ENCODE peak calls at places on chromosomes 2 and 18, in nine cellular contexts. G is IMR-90, Q is body of pancreas, L is A549, F is heart left ventricle, Z is GM12878, I is gastrocnemius medialis, K is HepG2, O is HCT116. W is an unnamed sample.

GRCh38 chr18:74116628-74117554 is 30.7 kb downstream of the FBXO15 start:
- ATAC-seq in G (peak; percentile 63), Q (peak; percentile 58), L (peak; percentile 54), F (peak; percentile 29), Z (peak; percentile 57), I (no peak), K (peak; percentile 82), O (peak; percentile 75), W (no peak)

GRCh38 chr18:23353459-23353858 is 99.6 kb upstream of the RIOK3 start:
- ATAC-seq in G (no peak), Q (no peak), L (no peak), F (no peak), Z (peak; percentile 76), I (no peak), K (no peak), O (no peak), W (no peak)

GRCh38 chr2:210170442-210171303 is 536 bp downstream of the KANSL1L start:
- ATAC-seq in G (peak; percentile 70), Q (peak; percentile 78), L (peak; percentile 86), F (peak; percentile 87), Z (peak; percentile 86), I (peak; percentile 88), K (peak; percentile 79), O (peak; percentile 77), W (peak; percentile 88)

GRCh38 chr18:66734451-66734850 is 130.6 kb upstream of the CDH19 start:
- ATAC-seq in G (no peak), Q (no peak), L (no peak), F (no peak), Z (no peak), I (no peak), K (no peak), O (no peak), W (no peak)

GRCh38 chr18:13264091-13264777 is 45.7 kb downstream of the LDLRAD4 start:
- ATAC-seq in G (no peak), Q (no peak), L (no peak), F (peak; percentile 84), Z (no peak), I (no peak), K (no peak), O (no peak), W (peak; percentile 75)

GRCh38 chr18:25275414-25276001 is 76.5 kb downstream of the ZNF521 start:
- ATAC-seq in G (no peak), Q (no peak), L (no peak), F (peak; percentile 84), Z (no peak), I (no peak), K (no peak), O (no peak), W (no peak)

GRCh38 chr2:101998556-101999121 is 6.9 kb downstream of the IL1R2 start:
- ATAC-seq in G (no peak), Q (peak; percentile 46), L (peak; percentile 78), F (no peak), Z (peak; percentile 71), I (no peak), K (peak; percentile 84), O (peak; percentile 71), W (no peak)

GRCh38 chr2:18432999-18433398 is 127.5 kb downstream of the RDH14 start:
- ATAC-seq in G (peak; percentile 48), Q (no peak), L (no peak), F (no peak), Z (no peak), I (no peak), K (no peak), O (no peak), W (peak; percentile 87)

GRCh38 chr18:12515550-12515949 is 107.8 kb downstream of the PRELID3A start:
- ATAC-seq in G (no peak), Q (no peak), L (no peak), F (peak; percentile 63), Z (no peak), I (no peak), K (no peak), O (no peak), W (no peak)

DNA sequence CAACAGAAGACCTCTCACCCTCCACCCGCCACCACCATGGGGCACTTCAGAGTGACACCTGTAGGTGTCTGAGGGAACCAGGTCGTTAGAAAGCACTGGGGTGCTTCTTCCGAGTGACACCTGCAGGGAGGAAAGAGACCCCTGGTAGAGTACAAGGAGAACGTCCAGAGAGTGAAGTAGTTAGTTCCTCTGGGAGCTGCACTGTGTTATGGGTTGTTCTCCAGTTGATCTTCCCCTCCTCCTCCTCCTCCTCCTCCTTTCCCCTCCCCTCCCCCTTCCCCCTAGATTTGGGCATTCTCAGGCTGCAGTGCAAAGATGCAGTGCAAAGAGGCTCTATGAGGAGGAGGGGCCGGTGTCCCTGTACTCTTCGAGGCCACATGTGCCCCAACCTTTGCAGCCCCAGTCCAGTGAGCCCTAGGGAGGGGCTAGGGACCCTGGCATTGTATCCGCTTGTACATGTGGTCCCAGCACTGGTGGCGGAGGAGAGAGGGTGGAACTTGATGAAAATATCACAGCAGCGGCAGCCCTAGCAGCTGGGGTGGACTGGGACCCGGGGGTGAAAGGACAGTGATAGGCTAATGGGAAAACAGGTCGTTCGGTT is 850 bp downstream of the DNAJB2 start:
- ATAC-seq in G (no peak), Q (no peak), L (no peak), F (no peak), Z (no peak), I (no peak), K (peak; percentile 8), O (no peak), W (no peak)
- TF ChIP-seq POLR2A in G (no peak), Q (no peak), L (no peak), F (no peak), Z (no peak), I (no peak), K (no peak), O (no peak), W (no peak)

DNA sequence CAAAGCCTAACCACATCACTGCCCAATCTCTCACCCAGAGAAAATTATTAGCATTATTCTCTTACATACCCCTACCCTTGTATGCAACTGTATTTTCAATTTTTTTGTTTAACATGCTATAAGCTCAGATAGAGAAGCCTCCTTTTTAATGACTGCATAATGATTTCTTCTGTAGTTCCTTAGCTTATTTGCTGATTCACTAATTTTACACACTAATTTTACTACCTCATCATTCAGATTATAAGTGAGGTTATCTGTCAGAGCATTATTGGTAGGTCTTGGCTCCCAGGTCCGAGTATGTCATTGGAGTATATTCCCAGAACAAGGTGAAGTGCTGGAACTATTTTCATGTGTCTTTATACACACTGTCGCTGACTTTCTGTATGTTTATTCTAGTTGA is 45.4 kb downstream of the RHBDD1 start:
- ATAC-seq in G (no peak), Q (no peak), L (no peak), F (no peak), Z (no peak), I (no peak), K (no peak), O (no peak), W (no peak)
- H3K9me3 ChIP-seq in G (no peaks in the 10 kb centered on the region), Q (no peaks in the 10 kb centered on the region), L (no peaks in the 10 kb centered on the region), F (no peaks in the 10 kb centered on the region), Z (peaks cover 4% of the 10 kb centered on the region), I (no peaks in the 10 kb centered on the region), K (no peaks in the 10 kb centered on the region), O (no peaks in the 10 kb centered on the region), W (no peaks in the 10 kb centered on the region)

GRCh38 chr2:70087703-70088507 is 628 bp downstream of the PCBP1 start:
- ATAC-seq in G (peak; percentile 12), Q (peak; percentile 15), L (peak; percentile 63), F (peak; percentile 40), Z (peak; percentile 0), I (peak; percentile 15), K (peak; percentile 64), O (peak; percentile 19), W (no peak)
- TF ChIP-seq POLR2A in G (peak; percentile 21), Q (peak; percentile 71), L (peak; percentile 11), F (peak; percentile 9), Z (peak; percentile 85), I (peak; percentile 24), K (peak; percentile 85), O (peak; percentile 32), W (peak; percentile 20)

DNA sequence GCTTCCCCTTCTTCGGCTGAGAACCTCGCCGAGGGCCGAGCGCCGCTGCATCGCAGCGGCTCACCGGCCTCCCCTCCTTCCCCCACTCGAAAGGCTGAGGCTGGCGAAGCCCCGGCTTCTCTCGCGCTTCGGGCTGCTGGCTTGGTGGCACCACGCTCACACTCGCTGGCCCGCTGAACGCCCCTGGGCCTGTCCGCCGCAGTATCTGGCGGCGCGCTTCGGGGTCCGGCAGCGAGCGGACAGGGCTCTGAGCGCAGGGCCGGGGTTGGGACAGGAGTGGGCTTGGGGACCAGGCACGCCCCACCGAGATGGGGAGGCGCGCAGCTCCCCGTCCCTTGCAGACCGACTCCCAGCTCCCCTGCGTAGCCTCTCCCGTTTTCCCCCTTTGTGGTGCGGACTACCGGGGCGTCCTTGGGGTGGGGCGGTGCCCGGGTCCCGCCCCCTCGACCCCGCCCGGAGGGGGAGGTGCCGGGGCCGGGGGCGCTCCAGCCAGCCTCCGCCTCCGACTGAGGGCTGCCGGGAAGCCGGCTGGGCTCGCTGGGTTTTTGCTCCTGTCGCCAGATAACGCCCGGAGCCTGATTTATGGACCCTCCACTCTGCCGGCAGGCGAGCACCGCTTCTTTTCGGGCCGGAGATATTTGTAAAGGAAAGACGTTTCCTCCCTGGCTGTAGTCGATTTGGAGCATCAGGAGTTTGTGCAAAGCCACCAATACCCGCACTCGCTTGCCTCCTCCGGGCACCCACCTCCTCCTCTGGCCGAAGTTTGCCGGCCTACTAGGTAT is 3.8 kb downstream of the GBX2 start:
- ATAC-seq in G (peak; percentile 7), Q (peak; percentile 18), L (no peak), F (no peak), Z (no peak), I (no peak), K (no peak), O (peak; percentile 33), W (no peak)
- H3K9me3 ChIP-seq in G (peaks cover 11% of the 10 kb centered on the region), Q (no peaks in the 10 kb centered on the region), L (no peaks in the 10 kb centered on the region), F (no peaks in the 10 kb centered on the region), Z (peaks cover 2% of the 10 kb centered on the region), I (no peaks in the 10 kb centered on the region), K (no peaks in the 10 kb centered on the region), O (no peaks in the 10 kb centered on the region), W (no peaks in the 10 kb centered on the region)

DNA sequence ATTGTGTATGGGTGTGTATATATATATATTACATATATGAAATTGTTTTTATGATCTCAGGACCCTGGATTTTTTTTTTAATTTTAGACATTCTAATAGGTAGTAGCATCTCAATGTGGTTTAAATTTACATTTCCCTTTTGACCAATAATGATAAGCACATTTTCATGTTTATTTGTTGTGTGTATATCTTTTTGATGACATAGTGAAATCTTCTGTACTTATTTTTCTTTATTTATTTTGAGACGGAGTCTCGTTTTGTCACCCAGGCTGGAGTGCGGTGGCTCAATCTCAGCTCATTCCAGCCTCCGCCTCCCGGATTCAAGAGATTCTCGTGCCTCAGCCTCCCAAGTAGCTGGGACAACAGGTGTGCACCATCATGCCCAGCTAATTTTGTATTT is 35.1 kb upstream of the CYBRD1 start:
- ATAC-seq in G (no peak), Q (no peak), L (no peak), F (no peak), Z (no peak), I (no peak), K (no peak), O (no peak), W (no peak)
- TF ChIP-seq POLR2A in G (no peak), Q (no peak), L (no peak), F (no peak), Z (no peak), I (no peak), K (no peak), O (no peak), W (no peak)

DNA sequence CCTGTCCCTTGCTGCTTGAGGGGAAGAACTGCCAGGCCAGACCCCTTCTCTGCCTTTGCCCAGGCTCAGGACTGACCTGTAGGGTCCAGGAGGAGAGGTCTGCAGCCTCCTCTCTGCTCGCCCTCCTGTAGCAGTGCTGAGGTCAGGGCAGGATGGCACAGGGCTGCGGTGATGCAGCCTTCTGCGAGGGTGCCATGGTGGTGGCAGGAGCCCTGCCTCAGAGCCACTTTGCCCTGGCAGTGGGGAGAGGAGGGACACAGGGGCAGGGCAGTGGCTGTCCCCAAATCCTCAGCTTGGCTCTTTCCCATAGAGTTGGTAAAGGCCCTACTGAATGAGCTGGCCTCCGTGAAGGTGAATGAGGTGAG is 884 bp downstream of the PROM2 start:
- ATAC-seq in G (no peak), Q (no peak), L (no peak), F (no peak), Z (no peak), I (no peak), K (peak; percentile 10), O (no peak), W (no peak)
- H3K9me3 ChIP-seq in G (peaks cover 2% of the 10 kb centered on the region), Q (no peaks in the 10 kb centered on the region), L (peaks cover 34% of the 10 kb centered on the region), F (no peaks in the 10 kb centered on the region), Z (no peaks in the 10 kb centered on the region), I (no peaks in the 10 kb centered on the region), K (no peaks in the 10 kb centered on the region), O (no peaks in the 10 kb centered on the region), W (no peaks in the 10 kb centered on the region)

W was measured in gastroesophageal sphincter.